ENCODE peak calls at places on chromosomes 16 and 17, in eight cellular contexts. V is CD8-positive, alpha-beta memory T cell; W is psoas muscle; D is cardiac muscle cell; S is HT-29; L is stimulated activated CD4-positive, alpha-beta T cell treated with anti-CD3 and anti-CD28 coated beads, Interleukin-15, amount 100 ng/mL, for 1 hour; A is amygdala; T is effector CD4-positive, alpha-beta T cell. Y is an unnamed sample.

GRCh38 chr16:70438325-70438982 is 446 bp downstream of the ST3GAL2 start:
- DNase-seq in D (no peak), A (no peak), S (no peak), W (no peak), V (no peak), L (no peak), T (no peak), Y (no peak)

GRCh38 chr17:20300399-20301037 is 166.8 kb downstream of the LGALS9B start:
- DNase-seq in S (no peak), T (no peak), A (no peak), D (no peak), L (no peak), V (no peak), W (no peak), Y (no peak)

GRCh38 chr16:85349413-85350145 is 237.3 kb upstream of the CIBAR2 start:
- DNase-seq in S (no peak), D (no peak), L (no peak), T (no peak), W (no peak), V (no peak), A (no peak), Y (no peak)

GRCh38 chr17:38706625-38707298 is 1.7 kb downstream of the MLLT6 start:
- DNase-seq in V (peak; percentile 51), D (peak; percentile 19), A (no peak), S (peak; percentile 72), W (no peak), T (peak; percentile 24), L (no peak), Y (no peak)

GRCh38 chr17:4739122-4740024 is at the start of the genes CXCL16 and ZMYND15:
- DNase-seq in D (peak; percentile 46), S (peak; percentile 31), T (peak; percentile 59), W (peak; percentile 57), A (no peak), V (peak; percentile 76), L (peak; percentile 33), Y (no peak)

GRCh38 chr16:77434365-77435239 is at the start of gene ADAMTS18:
- DNase-seq in W (no peak), A (no peak), L (no peak), D (peak; percentile 25), S (no peak), T (no peak), V (no peak), Y (no peak)

GRCh38 chr17:17412331-17412730 is 64.5 kb upstream of the MED9 start:
- DNase-seq in W (no peak), T (no peak), V (no peak), A (no peak), D (no peak), S (no peak), L (no peak), Y (no peak)

GRCh38 chr17:79671387-79671752 is 59.4 kb upstream of the ENPP7 start:
- DNase-seq in L (no peak), W (no peak), S (no peak), D (no peak), A (no peak), T (no peak), V (no peak), Y (no peak)

GRCh38 chr16:2149630-2150417 is 1.4 kb downstream of the RAB26 start:
- DNase-seq in T (no peak), L (no peak), A (no peak), W (no peak), D (no peak), S (peak; percentile 41), V (no peak), Y (no peak)

GRCh38 chr17:49887086-49887743 is 39.3 kb upstream of the TAC4 start:
- DNase-seq in D (no peak), L (no peak), S (peak; percentile 84), W (no peak), T (no peak), A (no peak), V (no peak), Y (no peak)

GRCh38 chr16:24670623-24671454 is 58.6 kb upstream of the TNRC6A start:
- DNase-seq in D (peak; percentile 80), T (no peak), A (peak; percentile 41), S (no peak), L (no peak), W (peak; percentile 49), V (no peak), Y (no peak)

GRCh38 chr16:75048051-75048450 is 49.2 kb downstream of the ZNRF1 start:
- DNase-seq in L (no peak), A (no peak), W (no peak), S (no peak), V (no peak), T (no peak), D (no peak), Y (no peak)

GRCh38 chr17:35088647-35088910 is 25.1 kb upstream of the RFFL start:
- DNase-seq in V (no peak), W (no peak), S (peak; percentile 80), D (no peak), L (no peak), A (no peak), T (no peak), Y (no peak)

GRCh38 chr16:87701505-87701921 is 64.3 kb downstream of the KLHDC4 start:
- DNase-seq in T (no peak), S (no peak), W (no peak), D (no peak), L (no peak), A (no peak), V (no peak), Y (no peak)

GRCh38 chr16:88361775-88362174 is 21.0 kb upstream of the ZNF469 start:
- DNase-seq in T (no peak), W (no peak), D (no peak), A (no peak), V (no peak), S (no peak), L (no peak), Y (no peak)

Y was measured in NK-92 treated with Interleukin-12 subunit alpha and Interleukin-12 subunit beta, amount 100 ng/mL, for 24 hours.